ENCODE peak calls at places on chromosomes 11 and 22, in eight cellular contexts. V is transverse colon, J is tibial nerve, Z is heart right ventricle, T is WERI-Rb-1, M is DND-41, K is esophagus squamous epithelium, E is dorsolateral prefrontal cortex. R is an unnamed sample.

GRCh38 chr11:92751594-92751993 is 217.9 kb upstream of the MTNR1B start:
- DNase-seq in J (no peak), M (no peak), T (no peak), V (no peak), E (no peak), Z (no peak), K (no peak), R (no peak)

GRCh38 chr11:104772806-104773241 is 125.4 kb downstream of the CASP12 start:
- DNase-seq in Z (peak), M (no peak), J (peak), T (no peak), E (no peak), K (no peak), V (no peak), R (peak)

GRCh38 chr11:14413307-14414072 is 54.5 kb upstream of the RRAS2 start:
- DNase-seq in K (no peak), V (no peak), J (no peak), M (peak), Z (peak), T (no peak), E (no peak), R (peak)

GRCh38 chr11:107561688-107562087 is 3.8 kb downstream of the ALKBH8 start:
- DNase-seq in E (no peak), M (no peak), Z (no peak), K (no peak), J (no peak), V (no peak), T (no peak), R (no peak)

GRCh38 chr11:66142370-66143263 is 72.5 kb downstream of the PACS1 start:
- DNase-seq in E (no peak), V (no peak), J (no peak), Z (no peak), K (no peak), T (no peak), M (no peak), R (no peak)

GRCh38 chr11:66334605-66335442 is 1.4 kb downstream of the RIN1 start:
- DNase-seq in J (no peak), T (no peak), Z (no peak), V (no peak), K (no peak), M (no peak), E (no peak), R (no peak)

GRCh38 chr11:102229510-102230119 is 87.7 kb upstream of the BIRC3 start:
- DNase-seq in M (no peak), T (no peak), E (no peak), K (no peak), V (no peak), Z (no peak), J (no peak), R (no peak)

GRCh38 chr11:12210200-12210599 is 99.8 kb downstream of the MICAL2 start:
- DNase-seq in K (no peak), J (no peak), M (no peak), E (no peak), V (no peak), Z (no peak), T (no peak), R (no peak)

GRCh38 chr22:32661296-32661695 is 140.2 kb upstream of the TIMP3 start:
- DNase-seq in K (no peak), E (no peak), M (no peak), Z (peak), V (peak), T (no peak), J (peak), R (no peak)

GRCh38 chr11:272195-272930 is 5.8 kb upstream of the NLRP6 start:
- DNase-seq in V (no peak), J (no peak), Z (no peak), K (no peak), T (no peak), M (no peak), E (peak), R (no peak)

GRCh38 chr22:18971321-18971751 is 35.2 kb upstream of the PRODH start:
- DNase-seq in E (no peak), K (no peak), T (no peak), J (no peak), M (no peak), Z (no peak), V (no peak), R (no peak)
- H3K4me3 ChIP-seq in E (peak), K (peak), T (peak), J (no peak), M (no peak), Z (no peak), V (no peak), R (no peak)

GRCh38 chr11:69652999-69653398 is 12.0 kb downstream of the CCND1 start:
- DNase-seq in M (no peak), J (no peak), K (no peak), Z (no peak), V (no peak), T (no peak), E (no peak), R (no peak)

GRCh38 chr11:69651834-69652620 is 11.1 kb downstream of the CCND1 start:
- DNase-seq in K (no peak), M (no peak), Z (no peak), J (no peak), V (no peak), E (no peak), T (no peak), R (no peak)

GRCh38 chr11:69654660-69655478 is 13.9 kb downstream of the CCND1 start:
- DNase-seq in K (no peak), M (no peak), V (no peak), T (no peak), Z (no peak), J (no peak), E (no peak), R (no peak)

GRCh38 chr11:69654001-69654659 is 13.2 kb downstream of the CCND1 start:
- DNase-seq in M (no peak), K (no peak), T (no peak), V (no peak), J (no peak), Z (no peak), E (no peak), R (no peak)

DNA sequence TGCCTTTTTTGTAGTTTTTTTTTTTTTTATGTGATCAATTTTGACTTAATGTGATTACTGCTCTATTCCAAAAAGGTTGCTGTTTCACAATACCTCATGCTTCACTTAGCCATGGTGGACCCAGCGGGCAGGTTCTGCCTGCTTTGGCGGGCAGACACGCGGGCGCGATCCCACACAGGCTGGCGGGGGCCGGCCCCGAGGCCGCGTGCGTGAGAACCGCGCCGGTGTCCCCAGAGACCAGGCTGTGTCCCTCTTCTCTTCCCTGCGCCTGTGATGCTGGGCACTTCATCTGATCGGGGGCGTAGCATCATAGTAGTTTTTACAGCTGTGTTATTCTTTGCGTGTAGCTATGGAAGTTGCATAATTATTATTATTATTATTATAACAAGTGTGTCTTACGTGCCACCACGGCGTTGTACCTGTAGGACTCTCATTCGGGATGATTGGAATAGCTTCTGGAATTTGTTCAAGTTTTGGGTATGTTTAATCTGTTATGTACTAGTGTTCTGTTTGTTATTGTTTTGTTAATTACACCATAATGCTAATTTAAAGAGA is 12.5 kb downstream of the CCND1 start:
- DNase-seq in J (no peak), V (no peak), T (no peak), K (no peak), E (no peak), Z (no peak), M (no peak), R (no peak)
- H3K27ac ChIP-seq in J (no peak), V (no peak), T (no peak), K (no peak), E (no peak), Z (no peak), M (no peak), R (no peak)

GRCh38 chr11:40602866-40603578 is 856.4 kb downstream of the LRRC4C start:
- DNase-seq in M (no peak), J (no peak), Z (no peak), V (no peak), E (no peak), T (no peak), K (no peak), R (no peak)

DNA sequence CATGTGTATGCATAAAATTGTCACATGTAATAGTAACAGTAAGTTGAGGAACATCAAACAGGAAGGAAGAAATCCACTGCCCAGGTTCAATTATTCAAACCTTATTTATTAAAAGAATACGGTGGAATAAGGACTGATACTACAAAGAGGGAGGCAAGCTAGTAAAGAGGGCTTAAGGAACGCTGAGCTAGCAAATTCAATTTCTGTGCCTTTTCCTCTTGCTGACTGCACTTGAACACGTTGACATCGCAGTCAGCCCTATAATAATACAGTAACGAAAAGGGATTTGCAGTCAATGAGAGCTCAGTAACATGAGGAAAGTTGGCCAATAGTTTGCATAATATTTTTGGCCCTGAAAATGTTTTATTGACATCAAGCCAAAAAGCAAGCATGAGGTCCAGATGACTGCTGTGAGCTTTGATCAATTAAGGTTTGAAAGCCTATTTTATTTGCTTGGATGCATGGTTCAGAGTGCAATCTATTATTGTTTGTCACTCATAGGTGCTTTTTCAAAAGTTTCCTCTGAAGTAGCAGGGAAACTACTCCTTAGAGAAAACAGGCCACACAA is 861.8 kb downstream of the LRRC4C start:
- DNase-seq in J (no peak), K (no peak), Z (no peak), V (no peak), T (no peak), M (no peak), E (no peak), R (no peak)
- H3K4me3 ChIP-seq in J (no peak), K (no peak), Z (no peak), V (no peak), T (no peak), M (no peak), E (no peak), R (no peak)

DNA sequence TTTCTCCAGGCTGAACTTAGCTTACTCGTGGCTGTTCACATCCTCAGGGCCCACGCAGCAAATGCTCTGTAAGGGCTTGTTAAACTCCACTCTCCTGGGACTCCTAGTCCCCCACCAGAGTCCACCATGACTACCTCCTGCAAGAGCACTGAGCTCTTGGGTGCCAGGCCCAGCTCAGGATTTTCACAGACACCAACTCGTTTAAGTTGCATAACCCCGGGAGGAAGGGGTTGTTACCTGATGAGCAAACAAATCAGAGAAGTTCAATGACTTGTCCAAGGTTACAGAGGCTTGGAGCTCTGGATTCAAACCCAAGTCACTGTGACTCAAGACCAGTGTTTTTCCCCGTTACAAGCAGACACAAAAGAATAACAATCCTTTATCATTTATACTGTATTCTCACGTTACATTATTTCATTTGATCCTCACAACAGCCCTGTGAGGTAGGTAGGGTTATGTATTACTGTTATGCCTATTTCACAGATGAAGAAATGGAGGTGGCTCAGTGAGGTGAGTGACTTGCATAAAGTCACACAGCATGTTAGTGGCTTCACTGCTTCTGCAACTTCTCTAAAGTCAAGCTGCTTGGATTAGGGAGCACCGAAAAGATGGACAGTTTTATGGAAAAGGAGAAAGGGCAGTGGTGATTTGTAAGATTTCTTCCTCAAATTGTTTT is 17.4 kb downstream of the KCTD21 start:
- DNase-seq in E (no peak), V (no peak), J (no peak), M (no peak), Z (no peak), K (no peak), T (no peak), R (no peak)
- H3K27ac ChIP-seq in E (no peak), V (no peak), J (no peak), M (no peak), Z (no peak), K (no peak), T (no peak), R (no peak)

DNA sequence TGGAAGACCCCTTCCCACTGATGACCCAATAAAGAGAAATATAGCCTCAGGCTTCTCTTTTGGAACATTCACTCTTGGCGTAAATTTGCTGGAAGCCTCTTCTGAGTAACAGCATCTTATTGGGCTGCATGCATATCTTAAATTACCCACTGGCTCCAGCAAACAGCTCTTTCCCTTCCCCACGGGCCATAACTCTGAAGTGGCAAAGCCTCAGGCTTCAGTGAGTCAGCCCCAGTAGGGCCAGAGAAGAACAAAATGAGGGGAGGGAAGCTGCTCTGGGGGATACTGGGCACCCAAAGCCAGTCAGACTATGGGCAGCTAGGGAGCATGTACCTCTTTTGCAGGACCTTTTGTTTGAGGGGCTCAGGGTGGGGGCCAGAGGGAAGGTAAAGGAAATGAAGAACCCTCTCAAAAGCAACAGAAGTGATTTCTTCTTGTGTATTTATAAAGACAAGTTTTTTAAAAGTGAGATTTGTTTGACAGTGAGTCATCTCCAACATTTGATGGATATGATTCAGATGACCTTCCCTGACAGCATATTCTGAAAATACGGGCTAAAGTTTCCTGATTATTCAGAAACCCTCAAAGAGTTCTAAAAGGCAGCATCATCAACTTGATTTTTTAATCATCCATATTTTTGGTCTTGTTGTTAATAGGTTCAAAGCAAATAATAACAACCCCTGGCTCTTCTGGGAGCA is 203.4 kb downstream of the KIF18A start:
- DNase-seq in M (no peak), T (no peak), E (no peak), J (no peak), Z (no peak), V (no peak), K (no peak), R (no peak)
- H3K4me3 ChIP-seq in M (no peak), T (no peak), E (no peak), J (no peak), Z (no peak), V (no peak), K (no peak), R (no peak)

GRCh38 chr11:30244255-30244654 is 13.4 kb downstream of the FSHB start:
- DNase-seq in M (no peak), E (no peak), V (no peak), K (no peak), Z (no peak), J (no peak), T (no peak), R (no peak)
- H3K27ac ChIP-seq in M (no peak), E (no peak), V (no peak), K (no peak), Z (no peak), J (no peak), T (no peak), R (no peak)

GRCh38 chr11:119029069-119029339 is 1.7 kb downstream of the SLC37A4 start:
- DNase-seq in V (no peak), K (no peak), E (no peak), T (no peak), J (no peak), Z (no peak), M (no peak), R (no peak)
- H3K4me3 ChIP-seq in V (no peak), K (peak), E (no peak), T (peak), J (peak), Z (no peak), M (no peak), R (no peak)

GRCh38 chr22:24391836-24392217 is 35.6 kb upstream of the ADORA2A start:
- DNase-seq in J (no peak), E (no peak), K (no peak), M (no peak), V (no peak), T (no peak), Z (no peak), R (no peak)

GRCh38 chr22:24390576-24390975 is 36.8 kb upstream of the ADORA2A start:
- DNase-seq in M (no peak), K (no peak), J (peak), V (no peak), Z (no peak), T (no peak), E (no peak), R (no peak)

GRCh38 chr22:24390156-24390555 is 37.2 kb upstream of the ADORA2A start:
- DNase-seq in M (no peak), E (no peak), Z (no peak), J (no peak), V (no peak), K (no peak), T (no peak), R (no peak)

GRCh38 chr22:24392218-24392931 is 35.0 kb upstream of the ADORA2A start:
- DNase-seq in E (no peak), J (no peak), V (no peak), T (no peak), M (no peak), Z (no peak), K (no peak), R (no peak)

GRCh38 chr22:24389680-24390079 is 37.7 kb upstream of the ADORA2A start:
- DNase-seq in M (no peak), T (no peak), E (no peak), V (no peak), K (no peak), J (no peak), Z (no peak), R (no peak)
- H3K27ac ChIP-seq in M (no peak), T (no peak), E (peak), V (no peak), K (no peak), J (no peak), Z (peak), R (no peak)

GRCh38 chr22:27424319-27424718 is 377.2 kb downstream of the MN1 start:
- DNase-seq in V (no peak), Z (no peak), K (no peak), M (no peak), E (no peak), T (no peak), J (no peak), R (no peak)

GRCh38 chr22:27430799-27431480 is 370.6 kb downstream of the MN1 start:
- DNase-seq in J (no peak), K (no peak), E (no peak), Z (no peak), T (no peak), V (no peak), M (no peak), R (no peak)

GRCh38 chr22:27433585-27434190 is 367.9 kb downstream of the MN1 start:
- DNase-seq in Z (no peak), J (no peak), V (no peak), E (no peak), T (no peak), M (no peak), K (no peak), R (no peak)

GRCh38 chr22:27431896-27432295 is 369.7 kb downstream of the MN1 start:
- DNase-seq in V (no peak), J (no peak), Z (no peak), K (no peak), M (no peak), E (no peak), T (no peak), R (no peak)

DNA sequence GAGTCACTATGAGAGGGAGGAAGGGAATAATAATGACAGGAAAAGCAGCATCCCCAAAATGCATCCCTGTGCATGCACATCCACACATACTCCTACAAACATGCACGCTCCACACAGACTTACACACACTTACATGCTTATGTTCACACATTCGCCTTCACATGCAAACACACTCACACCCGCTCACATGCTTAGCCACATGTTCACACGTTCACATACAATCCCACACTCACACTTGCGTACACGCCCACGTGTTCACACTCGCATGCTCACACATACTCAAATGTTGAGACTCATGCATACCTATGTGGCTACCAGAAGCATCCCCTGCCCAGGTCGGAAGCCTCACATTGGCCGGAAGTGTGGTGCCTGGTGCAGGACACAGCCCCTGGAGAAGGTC is 372.1 kb downstream of the MN1 start:
- DNase-seq in T (no peak), J (no peak), Z (no peak), M (no peak), K (no peak), E (no peak), V (no peak), R (no peak)
- H3K4me3 ChIP-seq in T (no peak), J (no peak), Z (no peak), M (no peak), K (no peak), E (no peak), V (no peak), R (no peak)

DNA sequence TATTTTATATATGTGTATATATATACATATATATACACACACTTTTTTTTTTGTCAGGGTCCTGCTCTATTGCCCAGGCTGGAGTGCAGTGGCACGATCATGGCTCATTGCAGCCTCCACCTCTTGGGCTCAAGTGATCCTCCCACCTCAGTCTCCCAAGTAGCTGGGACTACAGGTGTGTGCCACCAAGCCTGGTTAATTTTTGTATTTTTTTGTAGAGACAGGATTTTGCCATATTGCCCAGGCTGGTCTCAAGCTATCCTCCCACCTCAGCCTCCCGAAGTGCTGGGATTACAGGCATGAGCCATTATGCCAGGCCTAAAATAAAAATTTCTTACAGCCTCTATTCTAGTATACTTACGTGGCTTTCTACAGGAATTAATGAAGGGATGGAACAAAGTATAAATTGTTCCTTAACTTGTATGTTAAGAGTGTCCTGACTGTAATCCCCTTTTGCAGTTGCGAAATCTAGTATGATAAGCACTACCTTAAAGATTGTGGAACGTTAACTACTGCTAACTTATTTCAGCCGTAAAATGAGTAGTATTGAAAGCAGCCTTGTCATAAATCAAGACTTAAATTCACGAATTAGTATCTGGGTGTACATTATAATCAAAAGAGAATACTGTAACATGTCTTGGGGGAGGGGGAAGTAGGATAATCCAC is 2.1 kb downstream of the TRAF6 start:
- DNase-seq in E (no peak), J (no peak), K (no peak), T (no peak), Z (no peak), V (no peak), M (no peak), R (no peak)
- H3K27ac ChIP-seq in E (peak), J (no peak), K (no peak), T (no peak), Z (peak), V (peak), M (no peak), R (no peak)

R was measured in CD4-positive, CD25-positive, alpha-beta regulatory T cell.